ENCODE peak calls at places on chromosomes 16 and 17, in ten cellular contexts. F is iris pigment epithelial cell, Y is NCI-H2171 treated with DMSO at 0.1 percent for 48 hours, T is NT2/D1, X is left colon, L is HEK293T, D is endothelial cell, M is NCI-H69, S is germinal center, H is body of pancreas. A is an unnamed sample.

GRCh38 chr16:1541293-1542165 is 8.1 kb downstream of the TMEM204 start:
- DNase-seq in F (no peak), Y (no peak), T (no peak), X (no peak), L (no peak), D (no peak), M (no peak), S (no peak), H (no peak), A (no peak)

GRCh38 chr17:46977348-46977747 is 1.7 kb downstream of the RPRML start:
- DNase-seq in F (peak), Y (peak), T (peak), X (peak), L (peak), D (peak), M (peak), S (no peak), H (peak), A (peak)

GRCh38 chr16:74372369-74372768 is 3.7 kb upstream of the NPIPB15 start:
- DNase-seq in F (no peak), Y (no peak), T (no peak), X (no peak), L (no peak), D (no peak), M (no peak), S (no peak), H (no peak), A (no peak)

GRCh38 chr17:44065668-44066203 is 735 bp downstream of the LSM12 start:
- DNase-seq in F (no peak), Y (no peak), T (no peak), X (no peak), L (no peak), D (no peak), M (no peak), S (peak), H (no peak), A (peak)

GRCh38 chr17:15431201-15431600 is 36.2 kb downstream of the CDRT4 start:
- DNase-seq in F (no peak), Y (no peak), T (no peak), X (peak), L (no peak), D (no peak), M (no peak), S (no peak), H (no peak), A (no peak)

GRCh38 chr17:53006006-53006405 is 816.7 kb upstream of the KIF2B start:
- DNase-seq in F (no peak), Y (no peak), T (no peak), X (no peak), L (no peak), D (no peak), M (no peak), S (no peak), H (no peak), A (no peak)

GRCh38 chr17:66304304-66305174 is 2.1 kb downstream of the PRKCA start:
- DNase-seq in F (no peak), Y (no peak), T (peak), X (peak), L (peak), D (no peak), M (peak), S (no peak), H (no peak), A (peak)

GRCh38 chr17:29982991-29983390 is 41.6 kb downstream of the EFCAB5 start:
- DNase-seq in F (no peak), Y (no peak), T (no peak), X (no peak), L (no peak), D (no peak), M (no peak), S (no peak), H (no peak), A (peak)

GRCh38 chr17:81387235-81388060 is 7.8 kb upstream of the BAHCC1 start:
- DNase-seq in F (peak), Y (peak), T (no peak), X (peak), L (peak), D (no peak), M (peak), S (no peak), H (peak), A (peak)

GRCh38 chr17:61926831-61927210 is 961 bp downstream of the INTS2 start:
- DNase-seq in F (peak), Y (no peak), T (no peak), X (no peak), L (no peak), D (no peak), M (peak), S (peak), H (no peak), A (peak)

GRCh38 chr17:32335046-32335445 is 6.9 kb downstream of the C17orf75 start:
- DNase-seq in F (peak), Y (no peak), T (no peak), X (no peak), L (no peak), D (no peak), M (no peak), S (no peak), H (no peak), A (no peak)

GRCh38 chr16:15644306-15644961 is 1.5 kb upstream of the MARF1 start:
- DNase-seq in F (peak), Y (peak), T (no peak), X (peak), L (no peak), D (no peak), M (peak), S (no peak), H (no peak), A (peak)

GRCh38 chr17:48054238-48055185 is 6.4 kb downstream of the NFE2L1 start:
- DNase-seq in F (peak), Y (peak), T (peak), X (peak), L (no peak), D (peak), M (peak), S (no peak), H (peak), A (peak)

GRCh38 chr17:75067856-75068255 is 19.9 kb upstream of the SLC16A5 start:
- DNase-seq in F (no peak), Y (no peak), T (no peak), X (no peak), L (no peak), D (no peak), M (no peak), S (no peak), H (no peak), A (no peak)

GRCh38 chr16:30637952-30638351 is 12.8 kb upstream of the PRR14 start:
- DNase-seq in F (peak), Y (peak), T (no peak), X (no peak), L (peak), D (no peak), M (peak), S (no peak), H (no peak), A (peak)

GRCh38 chr16:4290236-4290830 is 17.5 kb upstream of the TFAP4 start:
- DNase-seq in F (peak), Y (no peak), T (no peak), X (no peak), L (no peak), D (no peak), M (no peak), S (no peak), H (no peak), A (peak)